ENCODE peak calls at places on chromosomes 2 and 18, in four cellular contexts. One of them, this sample, is unnamed.

GRCh38 chr2:1891147-1891546 is 146.8 kb upstream of the PXDN start:
- DNase-seq in cardiac fibroblast: no peak
- DNase-seq in stromal cell of bone marrow: no peak
- DNase-seq in NCI-H1105: no peak
- DNase-seq in this sample: no peak

GRCh38 chr2:32742381-32742780 is 114.5 kb downstream of the TTC27 start:
- DNase-seq in stromal cell of bone marrow: no peak
- DNase-seq in NCI-H1105: no peak
- DNase-seq in cardiac fibroblast: no peak
- DNase-seq in this sample: no peak

GRCh38 chr2:214203744-214204289 is 207.0 kb upstream of the VWC2L start:
- DNase-seq in cardiac fibroblast: no peak
- DNase-seq in stromal cell of bone marrow: peak
- DNase-seq in NCI-H1105: no peak
- DNase-seq in this sample: peak

GRCh38 chr2:98896416-98896815 is 39.6 kb downstream of the CRACDL start:
- DNase-seq in cardiac fibroblast: no peak
- DNase-seq in stromal cell of bone marrow: no peak
- DNase-seq in NCI-H1105: no peak
- DNase-seq in this sample: no peak

GRCh38 chr2:174383796-174384195 is 11.7 kb upstream of the SCRN3 start:
- DNase-seq in cardiac fibroblast: no peak
- DNase-seq in stromal cell of bone marrow: no peak
- DNase-seq in NCI-H1105: no peak
- DNase-seq in this sample: no peak

GRCh38 chr2:78147466-78147865 is 625.3 kb upstream of the LRRTM4 start:
- DNase-seq in NCI-H1105: no peak
- DNase-seq in stromal cell of bone marrow: no peak
- DNase-seq in cardiac fibroblast: no peak
- DNase-seq in this sample: no peak

GRCh38 chr2:236675526-236675925 is 105.9 kb downstream of the ACKR3 start:
- DNase-seq in NCI-H1105: no peak
- DNase-seq in cardiac fibroblast: no peak
- DNase-seq in stromal cell of bone marrow: no peak
- DNase-seq in this sample: no peak

GRCh38 chr18:25810736-25811135 is 279.7 kb downstream of the SS18 start:
- DNase-seq in cardiac fibroblast: no peak
- DNase-seq in NCI-H1105: no peak
- DNase-seq in stromal cell of bone marrow: no peak
- DNase-seq in this sample: no peak

GRCh38 chr2:10901160-10901559 is 10.6 kb upstream of the KCNF1 start:
- DNase-seq in NCI-H1105: no peak
- DNase-seq in cardiac fibroblast: peak
- DNase-seq in stromal cell of bone marrow: no peak
- DNase-seq in this sample: peak

GRCh38 chr18:39724652-39725051 is 2159.1 kb upstream of the CELF4 start:
- DNase-seq in cardiac fibroblast: peak
- DNase-seq in stromal cell of bone marrow: no peak
- DNase-seq in NCI-H1105: no peak
- DNase-seq in this sample: peak

GRCh38 chr2:2270808-2271415 is 60.2 kb downstream of the MYT1L start:
- DNase-seq in cardiac fibroblast: no peak
- DNase-seq in NCI-H1105: no peak
- DNase-seq in stromal cell of bone marrow: no peak
- DNase-seq in this sample: no peak

GRCh38 chr2:71891719-71892118 is 255.9 kb downstream of the CYP26B1 start:
- DNase-seq in NCI-H1105: no peak
- DNase-seq in stromal cell of bone marrow: no peak
- DNase-seq in cardiac fibroblast: no peak
- DNase-seq in this sample: no peak

GRCh38 chr2:46963210-46963609 is 47.6 kb upstream of the MCFD2 start:
- DNase-seq in cardiac fibroblast: no peak
- DNase-seq in NCI-H1105: no peak
- DNase-seq in stromal cell of bone marrow: no peak
- DNase-seq in this sample: no peak

GRCh38 chr2:127083819-127084503 is 23.0 kb downstream of the BIN1 start:
- DNase-seq in stromal cell of bone marrow: peak
- DNase-seq in cardiac fibroblast: peak
- DNase-seq in NCI-H1105: no peak
- DNase-seq in this sample: peak

GRCh38 chr2:231207734-231208133 is 9.3 kb downstream of the ARMC9 start:
- DNase-seq in cardiac fibroblast: no peak
- DNase-seq in stromal cell of bone marrow: no peak
- DNase-seq in NCI-H1105: no peak
- DNase-seq in this sample: no peak